ENCODE peak calls at places on chromosomes 1 and 21, in seven cellular contexts. L is mammary epithelial cell, V is tibial nerve, B is lung, Q is breast epithelium, T is hepatocyte, R is testis. C is an unnamed sample. For H3K4me1 and H3K27me3, the result is how much of the 10 kb centered on the place peaks cover.

GRCh38 chr1:236465959-236466303 is 57.9 kb upstream of the LGALS8 start:
- DNase-seq in L (peak), V (no peak), B (no peak), Q (no peak), T (no peak), R (no peak), C (no peak)

GRCh38 chr1:36154765-36155559 is 998 bp upstream of the MAP7D1 start:
- DNase-seq in L (no peak), V (no peak), B (no peak), Q (peak), T (peak), R (no peak), C (peak)

GRCh38 chr1:35030338-35031102 is 1.2 kb downstream of the ZMYM6 start:
- DNase-seq in L (no peak), V (no peak), B (no peak), Q (no peak), T (no peak), R (no peak), C (no peak)

GRCh38 chr1:247060771-247061170 is 17.8 kb downstream of the ZNF670 start:
- DNase-seq in L (no peak), V (no peak), B (no peak), Q (no peak), T (no peak), R (no peak), C (no peak)

GRCh38 chr1:157194739-157195520 is 56.7 kb upstream of the ETV3 start:
- DNase-seq in L (no peak), V (no peak), B (no peak), Q (no peak), T (no peak), R (no peak), C (no peak)

GRCh38 chr1:91513160-91513559 is 12.5 kb downstream of the CDC7 start:
- DNase-seq in L (no peak), V (no peak), B (no peak), Q (no peak), T (no peak), R (no peak), C (no peak)

GRCh38 chr1:50332941-50333594 is 90.2 kb downstream of the DMRTA2 start:
- DNase-seq in L (peak), V (no peak), B (peak), Q (no peak), T (peak), R (peak), C (no peak)

GRCh38 chr1:159000627-159001026 is 9.1 kb upstream of the IFI16 start:
- DNase-seq in L (peak), V (peak), B (peak), Q (peak), T (peak), R (peak), C (peak)

GRCh38 chr1:94418664-94419655 is 771 bp downstream of the ABCD3 start:
- DNase-seq in L (peak), V (peak), B (peak), Q (peak), T (peak), R (peak), C (peak)

GRCh38 chr1:217453816-217454215 is 177.1 kb downstream of the GPATCH2 start:
- DNase-seq in L (no peak), V (no peak), B (no peak), Q (no peak), T (no peak), R (no peak), C (no peak)

GRCh38 chr1:53899206-53899628 is 5.2 kb downstream of the DIO1 start:
- DNase-seq in L (no peak), V (no peak), B (no peak), Q (no peak), T (peak), R (no peak), C (no peak)

GRCh38 chr1:235513495-235514366 is 9.5 kb upstream of the B3GALNT2 start:
- DNase-seq in L (peak), V (no peak), B (no peak), Q (no peak), T (peak), R (peak), C (no peak)

GRCh38 chr1:24385160-24385939 is 28.2 kb downstream of the STPG1 start:
- DNase-seq in L (peak), V (no peak), B (peak), Q (peak), T (no peak), R (no peak), C (no peak)

GRCh38 chr1:97164276-97164639 is 442.7 kb downstream of the PTBP2 start:
- DNase-seq in L (no peak), V (no peak), B (no peak), Q (no peak), T (no peak), R (no peak), C (no peak)

GRCh38 chr1:119687391-119688079 is 24.2 kb upstream of the PHGDH start:
- DNase-seq in L (peak), V (no peak), B (no peak), Q (no peak), T (no peak), R (no peak), C (no peak)

GRCh38 chr1:207711285-207711684 is 40.6 kb upstream of the CD46 start:
- DNase-seq in L (peak), V (no peak), B (no peak), Q (no peak), T (peak), R (no peak), C (no peak)

GRCh38 chr1:54481201-54481884 is 66.7 kb upstream of the ACOT11 start:
- DNase-seq in L (no peak), V (no peak), B (no peak), Q (no peak), T (peak), R (no peak), C (no peak)

GRCh38 chr1:109198043-109198695 is 15.5 kb upstream of the SARS1 start:
- DNase-seq in L (peak), V (no peak), B (no peak), Q (no peak), T (peak), R (no peak), C (peak)

GRCh38 chr1:112849425-112849966 is 106.5 kb downstream of the SLC16A1 start:
- DNase-seq in L (no peak), V (no peak), B (no peak), Q (no peak), T (peak), R (peak), C (no peak)

GRCh38 chr21:45330075-45330781 is 42.5 kb upstream of the POFUT2 start:
- DNase-seq in L (peak), V (no peak), B (peak), Q (no peak), T (peak), R (no peak), C (peak)

GRCh38 chr1:47198214-47198613 is 8.4 kb upstream of the PDZK1IP1 start:
- DNase-seq in L (no peak), V (no peak), B (no peak), Q (no peak), T (no peak), R (no peak), C (no peak)

GRCh38 chr1:7659514-7659913 is 111.6 kb upstream of the VAMP3 start:
- DNase-seq in L (no peak), V (no peak), B (no peak), Q (no peak), T (no peak), R (no peak), C (no peak)

GRCh38 chr1:233459968-233460367 is 132.4 kb downstream of the MAP3K21 start:
- DNase-seq in L (no peak), V (no peak), B (no peak), Q (no peak), T (no peak), R (no peak), C (no peak)

GRCh38 chr1:108592030-108592759 is 32.3 kb downstream of the EEIG2 start:
- DNase-seq in L (no peak), V (no peak), B (no peak), Q (no peak), T (no peak), R (no peak), C (no peak)

GRCh38 chr21:18951291-18952038 is 547.9 kb upstream of the TMPRSS15 start:
- DNase-seq in L (no peak), V (no peak), B (no peak), Q (no peak), T (peak), R (peak), C (no peak)

GRCh38 chr1:224769987-224770693 is 154.0 kb downstream of the CNIH3 start:
- DNase-seq in L (no peak), V (no peak), B (no peak), Q (no peak), T (no peak), R (no peak), C (no peak)

GRCh38 chr1:29332204-29332603 is 95.9 kb downstream of the PTPRU start:
- DNase-seq in L (peak), V (no peak), B (peak), Q (no peak), T (peak), R (peak), C (no peak)

GRCh38 chr1:109906160-109906838 is 4.3 kb upstream of the CSF1 start:
- DNase-seq in L (no peak), V (no peak), B (no peak), Q (no peak), T (no peak), R (no peak), C (no peak)

GRCh38 chr1:103529746-103530145 is 4.2 kb downstream of the RNPC3 start:
- DNase-seq in L (peak), V (no peak), B (no peak), Q (no peak), T (peak), R (no peak), C (no peak)

GRCh38 chr1:193211539-193211938 is 25.1 kb upstream of the B3GALT2 start:
- DNase-seq in L (peak), V (no peak), B (no peak), Q (no peak), T (peak), R (no peak), C (no peak)
- TF ChIP-seq CTCF in L (no peak), V (no peak), B (no peak), Q (no peak), T (no peak), R (no peak), C (no peak)

GRCh38 chr21:42555756-42556438 is 42.2 kb downstream of the SLC37A1 start:
- DNase-seq in L (no peak), V (no peak), B (no peak), Q (no peak), T (no peak), R (no peak), C (no peak)
- H3K4me1 ChIP-seq in L (under half), V (under half), B (under half), Q (under half), T (under half), R (under half), C (under half)

GRCh38 chr1:16073490-16074104 is at the start of gene FAM131C:
- DNase-seq in L (no peak), V (no peak), B (no peak), Q (no peak), T (peak), R (peak), C (no peak)

GRCh38 chr1:16071614-16072013 is 1.8 kb downstream of the FAM131C start:
- DNase-seq in L (no peak), V (no peak), B (no peak), Q (no peak), T (no peak), R (no peak), C (no peak)

GRCh38 chr1:16074217-16074616 is 766 bp upstream of the FAM131C start:
- DNase-seq in L (no peak), V (no peak), B (no peak), Q (no peak), T (no peak), R (no peak), C (no peak)

GRCh38 chr1:16072095-16072494 is 1.4 kb downstream of the FAM131C start:
- DNase-seq in L (no peak), V (no peak), B (no peak), Q (no peak), T (no peak), R (no peak), C (no peak)

GRCh38 chr1:16072616-16073484 is 601 bp downstream of the FAM131C start:
- DNase-seq in L (no peak), V (no peak), B (no peak), Q (no peak), T (peak), R (no peak), C (no peak)
- H3K27me3 ChIP-seq in L (under half), V (under half), B (under half), Q (under half), T (under half), R (under half), C (under half)

GRCh38 chr1:81802601-81803422 is 2.1 kb downstream of the ADGRL2 start:
- DNase-seq in L (peak), V (peak), B (peak), Q (peak), T (peak), R (peak), C (peak)
- TF ChIP-seq CTCF in L (peak), V (peak), B (no peak), Q (peak), T (peak), R (no peak), C (peak)

GRCh38 chr1:14304381-14304865 is 294.1 kb upstream of the KAZN start:
- DNase-seq in L (no peak), V (no peak), B (no peak), Q (no peak), T (peak), R (peak), C (no peak)
- H3K4me1 ChIP-seq in L (under half), V (under half), B (under half), Q (under half), T (under half), R (under half), C (under half)

DNA sequence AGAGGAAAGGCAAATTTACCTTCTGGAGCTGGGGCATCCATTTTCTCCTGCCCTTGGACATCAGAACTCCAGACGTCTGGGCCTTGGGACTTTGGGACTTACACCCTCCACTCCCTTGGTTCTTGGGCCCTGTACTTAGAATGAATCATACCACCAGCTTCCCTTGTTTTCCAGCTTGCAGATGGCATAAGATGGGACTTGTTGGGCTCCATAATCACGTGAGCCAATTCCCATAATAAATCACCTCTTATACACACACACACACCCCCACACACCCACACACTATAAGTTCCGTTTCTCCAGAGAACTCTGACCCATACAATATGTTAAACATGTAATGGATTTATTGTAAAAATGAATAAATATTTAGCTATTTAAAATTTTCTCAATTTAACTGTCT is 185.7 kb downstream of the GIPC2 start:
- DNase-seq in L (no peak), V (no peak), B (no peak), Q (no peak), T (no peak), R (no peak), C (no peak)
- H3K27me3 ChIP-seq in L (under half), V (under half), B (under half), Q (under half), T (under half), R (under half), C (under half)

DNA sequence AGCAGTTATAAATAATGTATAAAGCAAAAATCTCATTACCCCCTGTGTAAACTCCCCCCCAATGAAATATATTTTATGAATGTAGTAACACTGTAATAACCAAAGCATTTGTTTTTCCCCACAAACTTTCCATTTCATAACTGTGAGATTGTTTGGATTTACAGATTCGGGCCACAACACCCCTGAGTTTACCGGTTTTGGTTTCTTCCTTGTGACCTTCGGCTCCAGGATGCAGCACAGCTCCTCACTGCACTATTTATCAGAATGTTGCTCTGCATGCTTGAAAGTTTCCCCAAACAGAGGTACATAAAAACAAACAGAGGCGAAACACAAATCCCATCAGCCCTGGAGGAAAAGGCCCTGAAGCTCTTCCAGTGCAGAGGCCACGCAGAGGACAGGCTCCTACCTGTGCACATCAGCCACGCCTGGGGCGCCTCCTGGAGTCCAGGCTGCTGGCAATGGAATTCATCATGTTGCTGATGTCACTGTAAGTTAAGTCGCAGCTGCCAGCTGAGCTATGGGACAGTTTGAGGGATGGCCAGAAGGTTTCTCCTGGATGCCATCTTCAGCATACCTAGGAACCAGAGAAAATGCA is 122.0 kb downstream of the LMO4 start:
- DNase-seq in L (no peak), V (no peak), B (no peak), Q (no peak), T (peak), R (no peak), C (no peak)
- TF ChIP-seq CTCF in L (peak), V (no peak), B (no peak), Q (no peak), T (no peak), R (no peak), C (no peak)

GRCh38 chr1:3185896-3186525 is 117.0 kb downstream of the PRDM16 start:
- DNase-seq in L (no peak), V (no peak), B (no peak), Q (no peak), T (no peak), R (no peak), C (no peak)
- H3K4me1 ChIP-seq in L (under half), V (under half), B (under half), Q (under half), T (under half), R (under half), C (half or more)

GRCh38 chr1:52635321-52636089 is 2.5 kb downstream of the SHISAL2A start:
- DNase-seq in L (no peak), V (no peak), B (no peak), Q (no peak), T (no peak), R (no peak), C (no peak)
- H3K27me3 ChIP-seq in L (under half), V (under half), B (under half), Q (under half), T (under half), R (under half), C (under half)

DNA sequence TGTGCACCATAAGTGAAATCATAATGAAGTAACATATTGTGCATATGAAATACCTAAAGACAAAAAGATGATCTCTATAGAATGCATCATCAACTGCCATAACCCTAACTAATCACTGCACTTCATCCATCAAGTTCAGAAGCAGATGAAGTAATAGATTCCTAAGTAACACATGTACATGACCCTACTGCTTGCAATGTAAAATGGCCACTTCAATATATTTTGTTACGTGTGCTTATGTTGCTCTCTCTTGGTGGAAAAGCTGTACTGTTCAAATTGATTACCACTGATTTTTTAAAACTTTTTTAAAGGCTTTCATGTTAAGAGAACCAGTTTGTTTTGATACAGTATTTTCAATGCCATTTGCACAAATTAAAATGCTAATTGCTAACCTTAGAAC is 141.8 kb downstream of the TTLL7 start:
- DNase-seq in L (no peak), V (no peak), B (no peak), Q (no peak), T (peak), R (no peak), C (no peak)
- TF ChIP-seq CTCF in L (peak), V (peak), B (no peak), Q (no peak), T (peak), R (no peak), C (peak)

C was measured in tibial artery.